ENCODE peak calls at places on chromosomes 3 and 15, in seven cellular contexts. X, G, N, A, T, B and Z are unnamed samples.

GRCh38 chr3:12476238-12476897 is 7.9 kb upstream of the TSEN2 start:
- DNase-seq in X (no peak), G (no peak), N (no peak), A (no peak), T (no peak), B (no peak), Z (no peak)

GRCh38 chr3:53234130-53234840 is 21.5 kb downstream of the TKT start:
- DNase-seq in X (no peak), G (no peak), N (no peak), A (no peak), T (peak; percentile 19), B (no peak), Z (no peak)

GRCh38 chr3:115401298-115401697 is 222.0 kb upstream of the GAP43 start:
- DNase-seq in X (no peak), G (no peak), N (no peak), A (no peak), T (no peak), B (no peak), Z (no peak)

GRCh38 chr3:129756871-129757270 is 136.6 kb downstream of the TMCC1 start:
- DNase-seq in X (no peak), G (no peak), N (no peak), A (no peak), T (no peak), B (no peak), Z (no peak)

GRCh38 chr3:79497447-79498111 is 270.2 kb downstream of the ROBO1 start:
- DNase-seq in X (no peak), G (peak; percentile 65), N (no peak), A (peak; percentile 23), T (no peak), B (no peak), Z (no peak)

GRCh38 chr15:101044625-101045235 is 125.6 kb downstream of the LRRK1 start:
- DNase-seq in X (peak; percentile 38), G (no peak), N (no peak), A (no peak), T (no peak), B (no peak), Z (no peak)

GRCh38 chr3:165382672-165383071 is 186.5 kb upstream of the SLITRK3 start:
- DNase-seq in X (no peak), G (no peak), N (no peak), A (no peak), T (no peak), B (no peak), Z (no peak)

GRCh38 chr3:142319094-142319493 is 93.7 kb upstream of the GK5 start:
- DNase-seq in X (no peak), G (no peak), N (no peak), A (no peak), T (no peak), B (no peak), Z (no peak)

GRCh38 chr3:38454179-38454883 is 641 bp downstream of the ACVR2B start:
- DNase-seq in X (no peak), G (peak; percentile 68), N (peak; percentile 21), A (peak; percentile 61), T (peak; percentile 36), B (no peak), Z (no peak)

GRCh38 chr15:78067328-78068241 is 9.9 kb downstream of the TBC1D2B start:
- DNase-seq in X (no peak), G (peak; percentile 77), N (no peak), A (no peak), T (no peak), B (no peak), Z (no peak)

GRCh38 chr3:190499157-190499556 is 14.7 kb upstream of the IL1RAP start:
- DNase-seq in X (no peak), G (no peak), N (no peak), A (no peak), T (no peak), B (no peak), Z (no peak)

GRCh38 chr3:37907906-37908305 is 46.2 kb downstream of the CTDSPL start:
- DNase-seq in X (no peak), G (no peak), N (no peak), A (no peak), T (no peak), B (no peak), Z (no peak)

GRCh38 chr3:129121016-129121791 is 400 bp downstream of the RAB43 start:
- DNase-seq in X (no peak), G (peak; percentile 61), N (peak; percentile 39), A (peak; percentile 30), T (no peak), B (no peak), Z (no peak)

GRCh38 chr3:21718161-21718765 is 32.7 kb downstream of the ZNF385D start:
- DNase-seq in X (no peak), G (no peak), N (no peak), A (no peak), T (no peak), B (no peak), Z (peak; percentile 94)

GRCh38 chr15:100703032-100703578 is 100.7 kb downstream of the ASB7 start:
- DNase-seq in X (no peak), G (no peak), N (no peak), A (no peak), T (no peak), B (no peak), Z (no peak)

GRCh38 chr3:157384526-157384925 is 52.1 kb upstream of the PTX3 start:
- DNase-seq in X (no peak), G (no peak), N (no peak), A (no peak), T (no peak), B (no peak), Z (no peak)

GRCh38 chr3:13623101-13623654 is 74.3 kb downstream of the FBLN2 start:
- DNase-seq in X (no peak), G (peak; percentile 83), N (no peak), A (peak; percentile 27), T (peak; percentile 15), B (no peak), Z (no peak)

GRCh38 chr3:13622356-13622755 is 73.4 kb downstream of the FBLN2 start:
- DNase-seq in X (no peak), G (no peak), N (no peak), A (no peak), T (peak; percentile 17), B (no peak), Z (no peak)

GRCh38 chr3:13620776-13621365 is 71.9 kb downstream of the FBLN2 start:
- DNase-seq in X (no peak), G (no peak), N (no peak), A (no peak), T (peak; percentile 9), B (no peak), Z (no peak)

GRCh38 chr3:13620281-13620680 is 71.4 kb downstream of the FBLN2 start:
- DNase-seq in X (no peak), G (no peak), N (no peak), A (no peak), T (peak; percentile 5), B (no peak), Z (no peak)

GRCh38 chr3:13621381-13622221 is 72.7 kb downstream of the FBLN2 start:
- DNase-seq in X (no peak), G (no peak), N (peak; percentile 65), A (no peak), T (peak; percentile 19), B (no peak), Z (no peak)
- TF ChIP-seq CTCF in X (no peak), G (no peak), N (no peak), A (no peak), T (no peak), B (no peak), Z (no peak)

DNA sequence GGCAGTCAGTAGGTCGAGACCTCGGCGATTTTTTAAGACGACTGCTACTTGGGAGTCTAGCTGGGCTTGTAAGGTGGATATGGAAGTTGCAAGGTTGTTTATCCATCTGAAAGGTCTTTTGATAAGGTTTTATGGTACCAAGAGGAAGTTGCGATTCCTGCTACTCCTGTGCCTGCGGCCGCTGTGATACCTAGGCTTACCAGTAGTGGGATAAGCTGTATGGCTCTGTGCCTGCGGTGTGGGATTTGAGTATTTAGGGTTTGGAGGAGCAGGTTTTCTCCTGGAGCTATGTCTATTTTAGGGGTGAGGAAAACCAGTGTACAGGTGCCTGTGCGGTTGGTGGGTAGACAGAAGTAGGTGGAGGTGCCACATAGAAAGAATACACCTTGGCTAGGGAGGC is 1059.8 kb downstream of the SI start:
- DNase-seq in X (no peak), G (no peak), N (no peak), A (no peak), T (no peak), B (no peak), Z (no peak)
- H3K27me3 ChIP-seq in X (no peaks in the 10 kb centered on the region), G (no peaks in the 10 kb centered on the region), N (no peaks in the 10 kb centered on the region), A (no peaks in the 10 kb centered on the region), T (no peaks in the 10 kb centered on the region), B (no peaks in the 10 kb centered on the region), Z (no peaks in the 10 kb centered on the region)

GRCh38 chr3:124158174-124158812 is 166.4 kb upstream of the ROPN1 start:
- DNase-seq in X (no peak), G (peak; percentile 67), N (no peak), A (no peak), T (no peak), B (no peak), Z (no peak)
- H3K4me3 ChIP-seq in X (no peak overlapping the region), G (no peak overlapping the region), N (no peak overlapping the region), A (no peak overlapping the region), T (no peak overlapping the region), B (no peak overlapping the region), Z (no peak overlapping the region)

GRCh38 chr3:152183473-152183872 is 85.3 kb upstream of the MBNL1 start:
- DNase-seq in X (no peak), G (peak; percentile 34), N (peak; percentile 57), A (peak; percentile 63), T (peak; percentile 38), B (peak; percentile 46), Z (peak; percentile 10)
- TF ChIP-seq CTCF in X (no peak), G (peak; percentile 58), N (peak; percentile 79), A (peak; percentile 49), T (peak; percentile 78), B (peak; percentile 50), Z (peak; percentile 63)

GRCh38 chr15:88125578-88125977 is 131.0 kb downstream of the NTRK3 start:
- DNase-seq in X (no peak), G (no peak), N (no peak), A (no peak), T (no peak), B (no peak), Z (no peak)

GRCh38 chr15:88126695-88127476 is 129.7 kb downstream of the NTRK3 start:
- DNase-seq in X (no peak), G (no peak), N (no peak), A (no peak), T (no peak), B (no peak), Z (no peak)

GRCh38 chr15:88124199-88124598 is 132.3 kb downstream of the NTRK3 start:
- DNase-seq in X (no peak), G (no peak), N (no peak), A (no peak), T (no peak), B (no peak), Z (no peak)

GRCh38 chr15:88131937-88132336 is 124.6 kb downstream of the NTRK3 start:
- DNase-seq in X (no peak), G (no peak), N (no peak), A (no peak), T (no peak), B (no peak), Z (no peak)

DNA sequence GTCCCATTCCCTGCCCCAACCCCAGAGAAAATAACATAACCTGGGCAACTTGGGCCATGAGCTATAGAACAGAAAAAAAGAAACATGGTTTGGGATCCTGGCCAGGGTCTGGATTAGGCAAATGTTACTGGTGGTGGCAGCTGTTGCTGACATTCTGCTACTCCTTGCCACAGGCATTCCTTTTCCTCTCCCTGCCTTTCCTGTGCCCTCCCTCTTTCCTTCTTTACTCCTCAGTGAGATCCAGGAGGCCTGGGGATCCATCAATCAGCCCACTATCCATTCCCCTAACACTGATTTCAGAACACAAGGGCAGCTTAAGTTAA is 129.1 kb downstream of the NTRK3 start:
- DNase-seq in X (no peak), G (no peak), N (no peak), A (no peak), T (no peak), B (no peak), Z (no peak)
- H3K27me3 ChIP-seq in X (no peaks in the 10 kb centered on the region), G (no peaks in the 10 kb centered on the region), N (no peaks in the 10 kb centered on the region), A (no peaks in the 10 kb centered on the region), T (no peaks in the 10 kb centered on the region), B (no peaks in the 10 kb centered on the region), Z (no peaks in the 10 kb centered on the region)